ENCODE peak calls at places on chromosomes 5 and 9, in six cellular contexts. One of them, this sample, is unnamed.

GRCh38 chr5:116585227-116585626 is 10.6 kb upstream of the SEMA6A start:
- DNase-seq in substantia nigra: no peak
- DNase-seq in coronary artery: no peak
- DNase-seq in naive B cell: no peak
- DNase-seq in nephron progenitor cell: no peak
- DNase-seq in KBM-7: no peak
- DNase-seq in this sample: no peak

GRCh38 chr5:32170303-32171170 is 3.6 kb downstream of the GOLPH3 start:
- DNase-seq in substantia nigra: no peak
- DNase-seq in coronary artery: no peak
- DNase-seq in naive B cell: no peak
- DNase-seq in nephron progenitor cell: no peak
- DNase-seq in KBM-7: no peak
- DNase-seq in this sample: no peak

GRCh38 chr5:862367-863243 is 11.8 kb upstream of the ZDHHC11 start:
- DNase-seq in substantia nigra: no peak
- DNase-seq in coronary artery: no peak
- DNase-seq in naive B cell: no peak
- DNase-seq in nephron progenitor cell: no peak
- DNase-seq in KBM-7: no peak
- DNase-seq in this sample: peak

GRCh38 chr9:118108971-118109370 is 404.8 kb downstream of the TLR4 start:
- DNase-seq in substantia nigra: no peak
- DNase-seq in coronary artery: no peak
- DNase-seq in naive B cell: no peak
- DNase-seq in nephron progenitor cell: no peak
- DNase-seq in KBM-7: no peak
- DNase-seq in this sample: no peak

GRCh38 chr5:28344803-28345433 is 1306.5 kb upstream of the CDH9 start:
- DNase-seq in substantia nigra: no peak
- DNase-seq in coronary artery: no peak
- DNase-seq in naive B cell: no peak
- DNase-seq in nephron progenitor cell: peak
- DNase-seq in KBM-7: peak
- DNase-seq in this sample: no peak

GRCh38 chr9:4927043-4927471 is 58.0 kb upstream of the JAK2 start:
- DNase-seq in substantia nigra: no peak
- DNase-seq in coronary artery: no peak
- DNase-seq in naive B cell: no peak
- DNase-seq in nephron progenitor cell: no peak
- DNase-seq in KBM-7: no peak
- DNase-seq in this sample: no peak

GRCh38 chr5:55993013-55993412 is 1.8 kb downstream of the IL6ST start:
- DNase-seq in substantia nigra: no peak
- DNase-seq in coronary artery: no peak
- DNase-seq in naive B cell: no peak
- DNase-seq in nephron progenitor cell: peak
- DNase-seq in KBM-7: no peak
- DNase-seq in this sample: no peak

GRCh38 chr9:89969156-89969566 is 364.3 kb downstream of the GADD45G start:
- DNase-seq in substantia nigra: no peak
- DNase-seq in coronary artery: no peak
- DNase-seq in naive B cell: no peak
- DNase-seq in nephron progenitor cell: no peak
- DNase-seq in KBM-7: no peak
- DNase-seq in this sample: no peak

GRCh38 chr5:122478741-122479459 is 166.9 kb downstream of the SNCAIP start:
- DNase-seq in substantia nigra: no peak
- DNase-seq in coronary artery: no peak
- DNase-seq in naive B cell: no peak
- DNase-seq in nephron progenitor cell: no peak
- DNase-seq in KBM-7: no peak
- DNase-seq in this sample: no peak

GRCh38 chr5:111754190-111754589 is 2.8 kb downstream of the NREP start:
- DNase-seq in substantia nigra: no peak
- DNase-seq in coronary artery: no peak
- DNase-seq in naive B cell: no peak
- DNase-seq in nephron progenitor cell: no peak
- DNase-seq in KBM-7: no peak
- DNase-seq in this sample: no peak

GRCh38 chr9:106286249-106286648 is 576.7 kb upstream of the ZNF462 start:
- DNase-seq in substantia nigra: peak
- DNase-seq in coronary artery: no peak
- DNase-seq in naive B cell: no peak
- DNase-seq in nephron progenitor cell: peak
- DNase-seq in KBM-7: peak
- DNase-seq in this sample: no peak

GRCh38 chr5:78690593-78690972 is 42.0 kb upstream of the LHFPL2 start:
- DNase-seq in substantia nigra: no peak
- DNase-seq in coronary artery: no peak
- DNase-seq in naive B cell: no peak
- DNase-seq in nephron progenitor cell: no peak
- DNase-seq in KBM-7: no peak
- DNase-seq in this sample: no peak

GRCh38 chr5:19928556-19929421 is 59.2 kb downstream of the CDH18 start:
- DNase-seq in substantia nigra: no peak
- DNase-seq in coronary artery: no peak
- DNase-seq in naive B cell: no peak
- DNase-seq in nephron progenitor cell: no peak
- DNase-seq in KBM-7: no peak
- DNase-seq in this sample: no peak

GRCh38 chr9:19486803-19487202 is 78.0 kb downstream of the ACER2 start:
- DNase-seq in substantia nigra: no peak
- DNase-seq in coronary artery: no peak
- DNase-seq in naive B cell: no peak
- DNase-seq in nephron progenitor cell: no peak
- DNase-seq in KBM-7: no peak
- DNase-seq in this sample: no peak